ENCODE peak calls at places on chromosomes 13 and 19, in six cellular contexts. D, V, Y, O, G and X are unnamed samples.
A peak's percentile ranks its signal among the peaks of the same experiment; 100 is the strongest.

GRCh38 chr19:42301646-42302204 is at the start of gene PRR19:
- DNase-seq in D (no peak), V (no peak), Y (no peak), O (no peak), G (no peak), X (no peak)

GRCh38 chr13:43684947-43685725 is 101.6 kb downstream of the ENOX1 start:
- DNase-seq in D (no peak), V (no peak), Y (no peak), O (peak; percentile 14), G (no peak), X (no peak)

GRCh38 chr19:47190167-47190727 is 40.8 kb downstream of the BBC3 start:
- DNase-seq in D (peak; percentile 93), V (peak; percentile 97), Y (peak; percentile 82), O (peak; percentile 33), G (peak; percentile 84), X (no peak)

GRCh38 chr13:110445722-110446569 is 115.6 kb downstream of the RAB20 start:
- DNase-seq in D (no peak), V (no peak), Y (no peak), O (peak; percentile 75), G (no peak), X (no peak)

GRCh38 chr13:110254751-110255553 is 52.0 kb downstream of the COL4A1 start:
- DNase-seq in D (no peak), V (no peak), Y (peak; percentile 72), O (no peak), G (no peak), X (no peak)

GRCh38 chr19:30272554-30272953 is 99.6 kb upstream of the ZNF536 start:
- DNase-seq in D (no peak), V (no peak), Y (no peak), O (no peak), G (no peak), X (no peak)

GRCh38 chr13:95842898-95843297 is 166.0 kb downstream of the DNAJC3 start:
- DNase-seq in D (no peak), V (no peak), Y (no peak), O (no peak), G (no peak), X (no peak)

GRCh38 chr13:35925669-35926068 is 205.5 kb downstream of the DCLK1 start:
- DNase-seq in D (no peak), V (no peak), Y (no peak), O (no peak), G (peak; percentile 67), X (no peak)

GRCh38 chr13:67416047-67416925 is 186.2 kb upstream of the PCDH9 start:
- DNase-seq in D (no peak), V (no peak), Y (peak; percentile 38), O (peak; percentile 2), G (peak; percentile 1), X (peak; percentile 93)

GRCh38 chr13:31639443-31640163 is 99.7 kb upstream of the RXFP2 start:
- DNase-seq in D (no peak), V (peak; percentile 86), Y (no peak), O (no peak), G (no peak), X (no peak)

GRCh38 chr19:21022996-21023395 is 2.5 kb downstream of the ZNF430 start:
- DNase-seq in D (peak; percentile 68), V (no peak), Y (peak; percentile 48), O (peak; percentile 87), G (peak; percentile 80), X (no peak)

GRCh38 chr19:38583219-38583984 is 34.4 kb downstream of the MAP4K1 start:
- DNase-seq in D (no peak), V (no peak), Y (no peak), O (no peak), G (no peak), X (no peak)

GRCh38 chr19:34276614-34277013 is 22.3 kb downstream of the GARRE1 start:
- DNase-seq in D (no peak), V (peak; percentile 25), Y (no peak), O (peak; percentile 31), G (no peak), X (no peak)

GRCh38 chr13:40550130-40550529 is 116.3 kb downstream of the FOXO1 start:
- DNase-seq in D (no peak), V (no peak), Y (peak; percentile 26), O (peak; percentile 62), G (peak; percentile 23), X (no peak)

GRCh38 chr13:19172647-19173030 is 9.0 kb downstream of the TUBA3C start:
- DNase-seq in D (no peak), V (no peak), Y (no peak), O (no peak), G (no peak), X (no peak)

GRCh38 chr19:741506-742131 is 9.3 kb upstream of the MISP start:
- DNase-seq in D (no peak), V (no peak), Y (no peak), O (no peak), G (no peak), X (peak; percentile 83)

GRCh38 chr13:40389081-40389641 is 277.3 kb downstream of the FOXO1 start:
- DNase-seq in D (no peak), V (no peak), Y (no peak), O (no peak), G (no peak), X (no peak)

GRCh38 chr13:74210693-74211393 is 76.6 kb upstream of the KLF12 start:
- DNase-seq in D (no peak), V (peak; percentile 43), Y (peak; percentile 93), O (peak; percentile 96), G (peak; percentile 97), X (no peak)

GRCh38 chr13:66859078-66859477 is 371.1 kb downstream of the PCDH9 start:
- DNase-seq in D (no peak), V (peak; percentile 26), Y (no peak), O (no peak), G (no peak), X (no peak)

GRCh38 chr13:51156666-51157065 is 45.6 kb upstream of the C13orf42 start:
- DNase-seq in D (no peak), V (no peak), Y (no peak), O (no peak), G (no peak), X (peak; percentile 37)

DNA sequence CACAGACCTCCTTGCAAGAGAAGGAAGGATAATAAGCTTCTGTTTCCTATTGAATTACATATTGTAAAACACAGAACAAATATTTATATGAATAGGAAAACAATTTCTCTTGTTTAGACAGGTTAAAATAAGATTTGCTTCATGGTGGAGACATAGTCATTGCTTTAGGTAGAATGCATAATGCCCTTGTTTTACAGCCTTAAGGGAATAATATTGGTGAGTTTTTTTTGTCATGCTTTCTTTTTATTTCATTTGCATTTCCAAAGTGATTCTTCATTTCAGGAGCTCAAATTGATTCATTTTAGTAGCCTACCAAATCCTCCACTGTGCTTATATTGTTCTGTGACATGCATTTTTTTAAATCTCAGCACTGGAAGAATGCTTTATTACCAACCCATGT is 690.7 kb downstream of the OLFM4 start:
- DNase-seq in D (no peak), V (no peak), Y (no peak), O (no peak), G (no peak), X (no peak)
- H3K9me3 ChIP-seq in D (peaks cover 27% of the 10 kb centered on the region), V (peaks cover 7% of the 10 kb centered on the region), Y (peaks cover 27% of the 10 kb centered on the region), O (peaks cover 6% of the 10 kb centered on the region), G (no peaks in the 10 kb centered on the region), X (peaks cover 5% of the 10 kb centered on the region)

GRCh38 chr19:2426661-2427322 is 594 bp downstream of the TIMM13 start:
- DNase-seq in D (peak; percentile 16), V (no peak), Y (peak; percentile 49), O (peak; percentile 35), G (no peak), X (peak; percentile 85)
- H3K4me1 ChIP-seq in D (peaks cover 25% of the 10 kb centered on the region), V (peaks cover 26% of the 10 kb centered on the region), Y (peaks cover 32% of the 10 kb centered on the region), O (peaks cover 23% of the 10 kb centered on the region), G (peaks cover 21% of the 10 kb centered on the region), X (no peaks in the 10 kb centered on the region)

GRCh38 chr19:2453431-2454025 is 3.2 kb downstream of the LMNB2 start:
- DNase-seq in D (no peak), V (no peak), Y (no peak), O (no peak), G (no peak), X (peak; percentile 42)
- H3K9ac ChIP-seq in D (no peak overlapping the region), V (no peak overlapping the region), Y (no peak overlapping the region), O (no peak overlapping the region), G (no peak overlapping the region), X (no peak overlapping the region)

DNA sequence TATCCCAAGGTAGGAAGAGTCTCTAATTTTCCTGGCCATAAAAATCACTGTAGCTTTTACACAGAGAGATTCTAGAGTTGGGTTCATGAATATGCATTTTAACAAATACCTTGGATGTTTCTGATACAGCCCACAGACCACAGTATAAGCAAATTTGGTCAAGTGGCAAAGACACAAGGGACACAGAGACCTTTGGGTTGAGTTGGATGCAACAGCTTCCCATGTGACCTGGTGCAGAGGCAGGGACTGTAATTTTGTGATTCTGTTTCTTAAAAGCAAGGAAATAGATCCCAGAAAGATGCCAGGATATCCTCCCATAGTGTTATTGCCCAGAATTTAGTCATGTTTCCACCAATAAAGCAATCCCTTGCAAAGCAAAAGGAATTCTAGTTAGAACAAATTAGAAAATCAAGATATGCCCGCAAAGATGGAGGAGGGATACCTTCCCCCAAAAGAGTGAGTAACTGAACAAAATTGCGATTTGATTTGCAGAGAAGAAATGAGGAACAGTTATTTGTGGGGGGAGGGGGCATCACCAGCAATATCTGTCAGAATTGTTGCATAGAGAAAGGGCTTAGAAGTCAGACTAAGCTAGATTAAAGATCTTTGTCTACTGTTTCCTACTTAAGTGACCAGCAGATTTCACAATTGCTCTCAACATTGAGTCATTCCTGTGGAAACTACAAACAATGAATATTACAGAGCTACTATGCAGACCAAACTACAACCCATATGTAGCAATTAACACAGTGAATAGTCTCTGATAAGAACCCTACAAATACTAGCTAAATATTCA is 27.2 kb downstream of the FPR3 start:
- DNase-seq in D (no peak), V (no peak), Y (no peak), O (peak; percentile 61), G (no peak), X (no peak)
- H3K9me3 ChIP-seq in D (no peaks in the 10 kb centered on the region), V (peaks cover 2% of the 10 kb centered on the region), Y (peaks cover 42% of the 10 kb centered on the region), O (peaks cover 4% of the 10 kb centered on the region), G (peaks cover 17% of the 10 kb centered on the region), X (peaks cover 32% of the 10 kb centered on the region)

DNA sequence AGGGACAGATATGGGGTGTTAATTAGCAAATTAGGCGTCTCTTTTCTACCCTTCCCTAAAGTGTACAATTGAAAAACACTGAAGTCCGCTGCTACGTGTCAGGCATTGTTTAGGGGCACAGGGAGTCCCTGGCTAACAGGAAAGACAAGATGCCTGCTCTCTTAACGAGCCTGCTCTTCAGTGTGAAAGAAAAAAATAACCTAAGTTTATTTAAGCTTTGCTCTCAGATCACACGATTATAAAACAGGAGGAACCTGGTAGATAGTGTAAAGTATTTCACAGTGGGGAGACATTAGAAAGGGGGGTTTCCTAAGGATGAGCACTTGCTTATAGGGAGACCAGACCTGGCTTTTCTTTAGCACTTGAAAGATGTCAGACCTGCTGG is 38.7 kb downstream of the IGFL2 start:
- DNase-seq in D (no peak), V (no peak), Y (no peak), O (no peak), G (no peak), X (no peak)
- H3K4me1 ChIP-seq in D (peaks cover under 1% of the 10 kb centered on the region), V (no peaks in the 10 kb centered on the region), Y (peaks cover 16% of the 10 kb centered on the region), O (peaks cover 15% of the 10 kb centered on the region), G (peaks cover 7% of the 10 kb centered on the region), X (peaks cover 10% of the 10 kb centered on the region)

DNA sequence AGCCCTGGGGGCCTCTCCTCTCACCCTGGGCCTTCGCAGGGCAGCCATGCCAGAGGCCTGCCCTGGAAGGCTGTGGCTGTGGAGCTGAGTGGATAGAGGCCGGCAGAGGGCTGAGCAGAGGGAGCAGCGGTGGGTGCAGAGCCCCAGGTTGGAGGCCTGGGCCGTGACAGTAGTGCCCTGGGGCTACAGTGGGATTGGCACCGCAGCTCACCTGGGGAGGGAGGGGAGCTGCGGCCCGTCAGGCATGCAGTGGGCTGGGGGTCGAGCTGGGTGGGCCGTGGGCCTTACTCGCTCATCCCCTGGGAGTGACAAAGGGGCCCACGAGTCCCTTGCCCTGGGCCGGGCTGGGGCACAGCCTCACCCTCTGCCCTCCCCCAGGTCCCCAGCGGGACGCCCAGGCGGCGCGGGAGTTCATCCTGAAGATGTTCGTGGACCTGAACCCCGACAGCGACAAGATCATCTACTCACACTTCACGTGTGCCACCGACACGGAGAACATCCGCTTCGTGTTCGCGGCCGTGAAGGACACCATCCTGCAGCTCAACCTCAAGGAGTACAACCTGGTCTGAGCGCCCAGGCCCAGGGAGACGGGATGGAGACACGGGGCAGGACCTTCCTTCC is 15.1 kb upstream of the GNA15 start:
- DNase-seq in D (no peak), V (no peak), Y (no peak), O (no peak), G (no peak), X (no peak)
- H3K9ac ChIP-seq in D (no peak overlapping the region), V (no peak overlapping the region), Y (no peak overlapping the region), O (no peak overlapping the region), G (no peak overlapping the region), X (no peak overlapping the region)